ENCODE peak calls at places on chromosomes 12 and 14, in eight cellular contexts. U is gastrocnemius medialis, T is OCI-LY7, E is uterus, M is ascending aorta, X is neural progenitor cell, V is body of pancreas, S is cardiac muscle cell. F is an unnamed sample.

GRCh38 chr14:93017341-93017797 is 94.4 kb downstream of the CHGA start:
- DNase-seq in S (no peak), X (no peak), V (peak; percentile 55), E (peak; percentile 48), U (peak; percentile 84), M (no peak), T (no peak), F (no peak)

GRCh38 chr12:48351022-48351708 is 446 bp upstream of the ZNF641 start:
- DNase-seq in X (no peak), V (peak; percentile 80), U (peak; percentile 63), T (no peak), S (peak; percentile 95), M (peak; percentile 18), E (peak; percentile 83), F (peak; percentile 72)

GRCh38 chr12:107436376-107436775 is 249.2 kb upstream of the PWP1 start:
- DNase-seq in M (no peak), T (no peak), X (peak; percentile 31), E (no peak), V (no peak), S (peak; percentile 49), U (no peak), F (no peak)

GRCh38 chr12:2299207-2299606 is 246.4 kb downstream of the CACNA1C start:
- DNase-seq in T (peak; percentile 71), X (no peak), U (no peak), E (no peak), M (no peak), S (no peak), V (no peak), F (no peak)

GRCh38 chr14:34680806-34681479 is 33.5 kb downstream of the CFL2 start:
- DNase-seq in T (no peak), X (no peak), M (no peak), V (no peak), E (no peak), U (no peak), S (no peak), F (no peak)

GRCh38 chr12:29732211-29732992 is 51.3 kb downstream of the TMTC1 start:
- DNase-seq in M (no peak), X (no peak), T (no peak), V (no peak), U (no peak), S (peak; percentile 63), E (no peak), F (no peak)

GRCh38 chr14:104968541-104969401 is 9.4 kb downstream of the AHNAK2 start:
- DNase-seq in E (peak; percentile 52), M (no peak), S (peak; percentile 62), V (no peak), T (peak; percentile 71), U (no peak), X (peak; percentile 37), F (no peak)

GRCh38 chr12:124490584-124491305 is 76.7 kb downstream of the NCOR2 start:
- DNase-seq in V (peak; percentile 93), E (peak; percentile 66), U (peak; percentile 78), T (no peak), M (no peak), S (peak; percentile 30), X (no peak), F (no peak)

GRCh38 chr12:112904571-112904970 is 2.2 kb upstream of the OAS1 start:
- DNase-seq in E (no peak), U (no peak), T (no peak), S (peak; percentile 69), X (no peak), M (no peak), V (no peak), F (no peak)

GRCh38 chr12:109718390-109718789 is 4.8 kb downstream of the FAM222A start:
- DNase-seq in S (no peak), M (no peak), T (no peak), X (peak; percentile 94), U (no peak), V (no peak), E (no peak), F (no peak)

GRCh38 chr12:52207895-52208294 is 16.1 kb upstream of the KRT80 start:
- DNase-seq in E (no peak), X (no peak), U (peak; percentile 68), S (peak; percentile 76), T (no peak), M (peak; percentile 62), V (peak; percentile 95), F (no peak)

GRCh38 chr12:109727039-109727723 is 13.6 kb downstream of the FAM222A start:
- DNase-seq in T (no peak), M (no peak), S (no peak), U (no peak), V (peak; percentile 47), E (no peak), X (peak; percentile 77), F (no peak)

GRCh38 chr12:127711108-127711507 is 555.9 kb upstream of the TMEM132C start:
- DNase-seq in X (peak; percentile 17), S (no peak), M (no peak), U (no peak), V (no peak), E (no peak), T (no peak), F (no peak)

GRCh38 chr14:95516554-95517209 is at the start of gene SYNE3:
- DNase-seq in V (no peak), S (peak; percentile 52), U (no peak), E (peak; percentile 72), T (no peak), X (peak; percentile 66), M (no peak), F (no peak)

GRCh38 chr12:6927379-6927991 is at the start of gene ATN1:
- DNase-seq in E (peak; percentile 92), S (peak; percentile 92), M (no peak), T (no peak), X (peak; percentile 84), V (peak; percentile 71), U (peak; percentile 60), F (peak; percentile 75)

GRCh38 chr14:51539571-51540037 is 112.1 kb upstream of the FRMD6 start:
- DNase-seq in E (no peak), U (no peak), V (no peak), X (no peak), M (no peak), T (no peak), S (peak; percentile 77), F (no peak)

GRCh38 chr12:59357811-59358210 is 238.0 kb upstream of the SLC16A7 start:
- DNase-seq in U (no peak), V (no peak), S (no peak), X (no peak), T (no peak), E (no peak), M (no peak), F (no peak)

GRCh38 chr12:48969847-48970701 is 1.5 kb downstream of the WNT10B start:
- DNase-seq in E (no peak), S (no peak), X (peak; percentile 72), M (no peak), U (no peak), T (no peak), V (no peak), F (no peak)

GRCh38 chr14:22982477-22983245 is at the start of gene AJUBA:
- DNase-seq in X (peak; percentile 94), V (peak; percentile 81), S (peak; percentile 96), E (peak; percentile 93), U (peak; percentile 39), M (peak; percentile 43), T (no peak), F (peak; percentile 84)

GRCh38 chr12:131333136-131333535 is 377.8 kb upstream of the SFSWAP start:
- DNase-seq in M (no peak), U (no peak), S (no peak), T (no peak), E (no peak), X (no peak), V (no peak), F (no peak)

GRCh38 chr12:25859976-25860375 is 98.5 kb upstream of the RASSF8 start:
- DNase-seq in M (no peak), V (no peak), X (no peak), U (no peak), S (no peak), T (no peak), E (no peak), F (no peak)

GRCh38 chr14:74956000-74956279 is 543 bp upstream of the PGF start:
- DNase-seq in E (no peak), V (no peak), U (no peak), T (no peak), M (no peak), S (no peak), X (no peak), F (no peak)
- TF ChIP-seq CTCF in E (no peak), V (no peak), U (no peak), T (no peak), M (no peak), S (no peak), X (no peak), F (no peak)

DNA sequence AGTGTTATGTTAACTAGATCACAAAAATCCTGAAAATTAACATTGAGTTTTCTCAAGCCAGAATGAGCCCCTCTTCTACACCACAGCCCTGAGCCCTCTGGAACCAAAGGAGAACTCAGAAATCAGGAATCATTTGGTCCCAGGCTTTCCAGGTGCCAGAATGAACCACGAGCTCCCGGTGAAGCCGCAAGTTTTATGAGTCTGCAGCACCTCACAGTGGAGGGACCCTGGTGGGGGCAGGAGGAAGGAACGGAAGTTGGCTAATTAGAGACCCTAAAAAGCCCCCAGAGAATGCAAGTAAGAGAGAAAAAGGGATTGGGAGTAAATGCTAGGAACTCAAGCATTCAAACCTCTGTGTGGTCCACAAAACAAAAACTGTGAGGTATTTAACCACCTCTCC is 52.9 kb upstream of the BCL2L14 start:
- DNase-seq in V (no peak), M (no peak), E (no peak), S (peak; percentile 20), X (peak; percentile 63), U (no peak), T (no peak), F (no peak)
- TF ChIP-seq CTCF in V (no peak), M (no peak), E (no peak), S (peak; percentile 39), X (peak; percentile 67), U (peak; percentile 29), T (peak; percentile 59), F (peak; percentile 62)

DNA sequence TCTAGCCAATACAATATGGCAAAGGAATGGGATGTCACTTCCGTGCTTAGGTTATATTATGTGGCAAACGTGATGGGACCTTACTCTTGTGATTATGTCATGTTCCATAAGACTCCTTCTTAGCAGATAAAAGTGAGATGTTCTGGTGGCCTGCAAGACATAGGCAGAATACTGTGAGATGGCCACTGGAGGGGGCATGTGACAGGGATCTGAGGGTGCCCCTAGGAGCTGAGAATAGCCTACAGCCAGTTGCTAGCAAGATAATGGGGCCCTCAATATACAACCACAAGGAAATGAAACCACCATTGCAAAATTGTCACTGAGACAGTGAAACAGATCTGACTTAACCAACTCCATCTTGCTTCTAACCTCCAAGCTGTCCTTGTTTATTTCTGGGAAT is 151.4 kb upstream of the SSTR1 start:
- DNase-seq in E (no peak), V (no peak), M (no peak), T (peak; percentile 62), U (no peak), S (no peak), X (peak; percentile 9), F (no peak)
- TF ChIP-seq CTCF in E (no peak), V (no peak), M (no peak), T (peak; percentile 57), U (no peak), S (no peak), X (peak; percentile 17), F (no peak)

DNA sequence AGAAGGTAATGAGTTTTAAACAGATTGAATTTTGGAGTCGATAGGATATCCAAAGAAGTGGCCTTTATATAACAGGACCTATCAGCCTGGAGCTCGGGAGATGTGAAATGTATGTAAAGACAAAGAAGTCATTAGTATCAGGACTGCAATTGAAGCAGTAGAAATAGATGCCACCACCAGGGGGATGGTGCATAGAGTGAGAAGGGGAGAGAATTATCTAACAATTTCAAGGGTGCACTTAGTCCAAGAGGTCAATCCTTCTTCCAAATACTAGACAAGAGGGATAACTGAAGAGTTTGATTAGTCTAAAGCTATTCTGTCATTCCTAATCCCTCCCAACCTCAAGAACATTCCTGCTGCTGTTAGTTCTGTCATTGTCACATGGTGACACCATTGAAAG is 127.8 kb downstream of the CFAP54 start:
- DNase-seq in T (peak; percentile 5), E (no peak), S (no peak), U (no peak), V (no peak), M (no peak), X (no peak), F (no peak)
- TF ChIP-seq CTCF in T (no peak), E (no peak), S (no peak), U (no peak), V (no peak), M (no peak), X (peak; percentile 41), F (peak; percentile 35)

F was measured in progenitor cell of endocrine pancreas.